ENCODE peak calls at places on chromosomes 1 and 21, in four cellular contexts. V, X, K and S are unnamed samples.

GRCh38 chr21:14889080-14889805 is 175.6 kb downstream of the NRIP1 start:
- DNase-seq in V (peak; percentile 71), X (peak; percentile 80), K (no peak), S (no peak)

GRCh38 chr1:93775224-93775623 is 93.6 kb upstream of the BCAR3 start:
- DNase-seq in V (peak; percentile 69), X (no peak), K (no peak), S (peak; percentile 62)

GRCh38 chr1:237878406-237878805 is 12.3 kb downstream of the ZP4 start:
- DNase-seq in V (no peak), X (no peak), K (no peak), S (no peak)

GRCh38 chr1:18927082-18927653 is 24.8 kb upstream of the ALDH4A1 start:
- DNase-seq in V (peak; percentile 49), X (no peak), K (peak; percentile 83), S (peak; percentile 73)

GRCh38 chr1:40980453-40981121 is 1.1 kb downstream of the CTPS1 start:
- DNase-seq in V (peak; percentile 63), X (no peak), K (peak; percentile 54), S (no peak)

GRCh38 chr1:50346621-50347020 is 76.6 kb downstream of the DMRTA2 start:
- DNase-seq in V (no peak), X (no peak), K (no peak), S (no peak)

GRCh38 chr1:111906111-111906510 is 83.4 kb downstream of the KCND3 start:
- DNase-seq in V (no peak), X (no peak), K (no peak), S (no peak)

GRCh38 chr1:21266119-21266774 is 24.0 kb downstream of the ECE1 start:
- DNase-seq in V (no peak), X (no peak), K (no peak), S (no peak)

GRCh38 chr1:162248854-162249535 is 127.7 kb downstream of the SPATA46 start:
- DNase-seq in V (no peak), X (no peak), K (no peak), S (no peak)

GRCh38 chr1:167683226-167683625 is 38.6 kb upstream of the MPZL1 start:
- DNase-seq in V (peak; percentile 14), X (no peak), K (no peak), S (no peak)

GRCh38 chr21:17793675-17794123 is 25.5 kb downstream of the C21orf91 start:
- DNase-seq in V (no peak), X (peak; percentile 53), K (peak; percentile 78), S (no peak)

GRCh38 chr1:50333595-50333974 is 89.7 kb downstream of the DMRTA2 start:
- DNase-seq in V (peak; percentile 30), X (peak; percentile 17), K (peak; percentile 80), S (no peak)

GRCh38 chr21:35044770-35045538 is 4.1 kb downstream of the RUNX1 start:
- DNase-seq in V (no peak), X (no peak), K (no peak), S (no peak)

GRCh38 chr1:170881268-170882265 is 53.8 kb upstream of the MROH9 start:
- DNase-seq in V (peak; percentile 70), X (peak; percentile 72), K (peak; percentile 48), S (no peak)

GRCh38 chr1:29903767-29904166 is 667.4 kb downstream of the PTPRU start:
- DNase-seq in V (no peak), X (no peak), K (no peak), S (no peak)

GRCh38 chr1:48415050-48415449 is 57.0 kb downstream of the SPATA6 start:
- DNase-seq in V (no peak), X (no peak), K (no peak), S (no peak)

DNA sequence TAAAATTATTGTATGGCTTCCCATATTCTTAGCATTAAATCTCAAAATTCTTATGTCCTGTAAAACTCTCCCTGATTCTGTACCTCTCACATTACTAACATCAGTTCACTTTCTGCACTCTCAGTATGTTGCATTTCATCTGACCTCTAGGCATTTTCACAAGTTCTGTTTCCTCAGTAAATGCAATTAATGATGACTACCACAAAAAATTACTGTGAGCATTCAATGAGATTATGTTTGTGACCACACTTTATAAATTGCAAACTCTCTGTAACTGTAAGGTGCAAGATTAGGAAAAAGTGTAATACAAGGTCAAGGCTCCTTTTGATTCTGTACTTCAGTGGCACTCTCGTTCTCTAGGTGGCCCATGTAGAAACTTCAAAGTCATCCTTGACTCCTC is 60.4 kb downstream of the LRRC53 start:
- DNase-seq in V (no peak), X (no peak), K (no peak), S (no peak)
- H2AFZ ChIP-seq in V (no peak overlapping the region), X (no peak overlapping the region), K (no peak overlapping the region), S (no peak overlapping the region)

GRCh38 chr21:42653492-42654061 is at the start of gene PDE9A:
- DNase-seq in V (no peak), X (no peak), K (no peak), S (no peak)

GRCh38 chr21:42652527-42653491 is 612 bp upstream of the PDE9A start:
- DNase-seq in V (peak; percentile 41), X (peak; percentile 39), K (no peak), S (no peak)

GRCh38 chr21:42655797-42656770 is 2.7 kb downstream of the PDE9A start:
- DNase-seq in V (peak; percentile 86), X (no peak), K (no peak), S (no peak)

GRCh38 chr21:42654913-42655796 is 1.7 kb downstream of the PDE9A start:
- DNase-seq in V (no peak), X (no peak), K (no peak), S (no peak)

GRCh38 chr21:42654179-42654912 is 925 bp downstream of the PDE9A start:
- DNase-seq in V (no peak), X (no peak), K (no peak), S (no peak)
- H2AFZ ChIP-seq in V (no peak overlapping the region), X (no peak overlapping the region), K (no peak overlapping the region), S (no peak overlapping the region)

GRCh38 chr1:58722967-58723366 is 23.1 kb upstream of the MYSM1 start:
- DNase-seq in V (no peak), X (no peak), K (peak; percentile 23), S (no peak)
- H2AFZ ChIP-seq in V (no peak overlapping the region), X (no peak overlapping the region), K (no peak overlapping the region), S (no peak overlapping the region)

DNA sequence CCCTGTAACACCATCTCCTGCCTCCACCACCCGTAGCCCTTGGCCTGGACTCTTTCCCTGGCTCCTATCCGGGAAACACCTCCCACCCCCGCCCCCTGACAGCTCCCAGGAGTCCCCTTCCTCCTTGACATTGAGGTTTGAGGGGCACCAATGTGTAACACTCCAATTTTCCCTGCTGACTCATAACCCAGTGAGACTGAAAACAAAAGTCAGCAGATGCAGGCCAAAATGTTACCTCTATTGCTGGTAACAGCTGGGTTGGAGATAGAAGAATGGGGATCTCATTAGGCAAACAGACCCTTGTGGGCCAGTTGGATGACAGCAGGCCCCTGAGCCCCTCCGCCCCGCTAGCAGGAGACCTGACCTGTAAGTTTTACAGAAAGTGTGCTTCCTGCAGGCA is 237.2 kb downstream of the KAZN start:
- DNase-seq in V (no peak), X (peak; percentile 79), K (peak; percentile 66), S (no peak)
- H2AFZ ChIP-seq in V (no peak overlapping the region), X (no peak overlapping the region), K (peak overlapping the region; percentile 13), S (no peak overlapping the region)

GRCh38 chr1:26787706-26788514 is at the start of gene PIGV:
- DNase-seq in V (peak; percentile 79), X (peak; percentile 79), K (peak; percentile 84), S (no peak)
- H2AFZ ChIP-seq in V (peak within 1 kb of the TSS; percentile 98), X (peak within 1 kb of the TSS; percentile 47), K (peak within 1 kb of the TSS; percentile 72), S (peak within 1 kb of the TSS; percentile 78)

GRCh38 chr1:165768513-165769394 is at the start of gene TMCO1:
- DNase-seq in V (peak; percentile 99), X (peak; percentile 99), K (peak; percentile 100), S (peak; percentile 58)

GRCh38 chr1:165773324-165773965 is 4.8 kb upstream of the TMCO1 start:
- DNase-seq in V (peak; percentile 92), X (peak; percentile 59), K (peak; percentile 4), S (peak; percentile 65)

DNA sequence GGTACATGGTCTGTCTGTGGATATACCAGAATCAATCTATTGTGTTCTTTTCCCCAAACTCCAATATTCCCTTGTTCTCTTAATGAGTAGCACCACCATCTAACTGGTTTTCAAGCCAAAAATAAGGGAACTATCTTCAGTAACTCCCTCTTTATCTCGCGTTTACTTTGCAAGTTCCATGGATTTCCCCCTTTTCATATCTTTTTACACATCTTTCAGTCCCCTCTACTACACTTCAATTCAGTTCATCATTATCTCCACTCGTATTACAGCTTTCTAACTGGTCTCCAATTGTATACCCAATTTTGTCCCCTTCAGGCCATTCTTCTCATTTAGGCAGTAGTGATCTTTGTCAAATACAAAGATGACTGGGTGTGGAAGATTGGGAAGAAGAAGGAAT is 4.1 kb upstream of the TMCO1 start:
- DNase-seq in V (no peak), X (no peak), K (no peak), S (no peak)
- H2AFZ ChIP-seq in V (peak overlapping the region; percentile 39), X (no peak overlapping the region), K (no peak overlapping the region), S (no peak overlapping the region)

DNA sequence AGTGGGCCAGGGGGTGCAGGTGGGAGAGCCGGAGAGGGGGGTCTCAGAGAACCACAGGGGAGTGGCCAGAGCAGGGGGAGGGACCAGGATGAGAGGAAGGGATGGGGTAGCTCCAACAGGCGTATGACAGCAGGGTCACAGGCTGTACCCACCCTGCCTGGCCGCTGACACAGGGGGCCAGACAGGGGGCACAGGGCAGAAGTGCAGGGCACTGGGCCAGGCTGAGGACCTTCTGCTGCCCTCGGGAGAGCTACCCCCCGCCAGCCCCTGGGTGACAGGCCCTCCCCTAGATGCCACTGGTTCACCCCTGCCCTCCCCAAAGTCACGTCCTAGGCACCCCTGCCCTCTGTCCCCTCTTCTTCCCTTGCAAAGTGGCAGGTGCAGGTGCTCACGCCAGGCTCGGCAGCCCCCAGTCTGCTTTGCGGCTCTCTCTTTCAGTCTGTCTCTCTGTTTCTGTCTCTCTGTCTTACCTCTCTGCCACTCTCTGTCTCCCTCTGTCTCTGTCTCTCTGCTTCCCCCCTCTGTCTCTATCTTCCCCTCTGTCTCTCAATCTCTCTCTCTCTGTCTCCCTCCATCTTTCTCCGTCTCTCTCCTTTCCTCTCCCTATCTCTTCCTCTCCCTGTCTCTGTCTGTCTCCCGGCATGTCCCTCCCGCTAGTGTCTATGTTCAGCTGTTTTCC is 48.5 kb downstream of the WNT9A start:
- DNase-seq in V (no peak), X (no peak), K (peak; percentile 5), S (no peak)
- H2AFZ ChIP-seq in V (no peak overlapping the region), X (no peak overlapping the region), K (peak overlapping the region; percentile 27), S (no peak overlapping the region)